ENCODE peak calls at places on chromosomes 4 and X, in six cellular contexts. I is H1, G is A549, Z is HepG2, A is K562, P is GM12878. E is an unnamed sample.

GRCh38 chr4:38943355-38943754 is 75.7 kb downstream of the FAM114A1 start:
- DNase-seq in Z (no peak), I (no peak), G (no peak), P (no peak), A (no peak), E (peak; percentile 73)

GRCh38 chr4:15238720-15239119 is 189.1 kb upstream of the C1QTNF7 start:
- DNase-seq in Z (peak; percentile 5), G (peak; percentile 25), P (no peak), I (peak; percentile 65), A (peak; percentile 19), E (peak; percentile 65)

GRCh38 chr4:3519468-3520264 is 12.6 kb downstream of the LRPAP1 start:
- DNase-seq in A (no peak), I (no peak), Z (no peak), P (no peak), G (no peak), E (no peak)

GRCh38 chr4:185359767-185360446 is 35.8 kb downstream of the LRP2BP start:
- DNase-seq in A (peak; percentile 21), P (no peak), I (no peak), Z (no peak), G (no peak), E (peak; percentile 42)

GRCh38 chrX:154541896-154542722 is 4.5 kb downstream of the G6PD start:
- DNase-seq in I (no peak), A (peak; percentile 83), Z (peak; percentile 94), P (no peak), G (peak; percentile 77), E (no peak)

GRCh38 chrX:39167791-39168190 is 366.5 kb downstream of the MID1IP1 start:
- DNase-seq in G (no peak), I (no peak), Z (no peak), P (no peak), A (no peak), E (peak; percentile 32)

GRCh38 chr4:101791189-101791572 is 651 bp downstream of the BANK1 start:
- DNase-seq in G (peak; percentile 15), P (no peak), I (no peak), Z (no peak), A (no peak), E (no peak)

GRCh38 chrX:46710425-46710824 is 48.5 kb downstream of the SLC9A7 start:
- DNase-seq in I (no peak), P (no peak), Z (peak; percentile 0), A (no peak), G (peak; percentile 13), E (no peak)

DNA sequence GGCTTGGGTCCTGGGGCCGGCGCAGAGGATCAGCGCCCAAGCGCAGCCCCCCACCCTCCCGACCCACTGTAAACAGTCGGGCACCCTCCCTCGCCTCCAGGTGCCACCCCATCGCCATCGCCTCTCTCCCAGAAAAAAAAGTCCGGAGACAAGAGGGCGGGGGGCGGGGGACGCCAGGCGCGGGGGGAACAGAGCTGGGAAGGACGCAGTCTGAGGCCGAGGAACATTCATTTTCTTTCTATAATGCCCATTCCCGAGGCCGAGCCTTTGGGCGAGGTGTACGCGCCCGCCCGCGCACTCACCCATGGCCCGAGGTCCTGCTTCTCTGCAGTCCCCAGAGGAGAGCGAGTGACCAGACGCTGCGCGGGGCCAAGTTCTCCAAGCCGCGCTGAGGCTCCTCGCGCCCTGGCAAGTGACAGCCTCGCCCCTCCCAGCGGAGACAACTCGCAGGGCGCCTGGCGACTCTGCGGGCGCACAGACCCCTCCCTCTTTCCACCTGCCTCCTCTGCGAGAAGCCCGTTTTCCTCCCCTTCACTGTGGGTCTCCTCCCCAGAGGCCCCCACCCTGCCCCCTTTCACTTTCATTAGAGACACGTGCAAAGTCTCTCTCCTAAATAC is 63.5 kb upstream of the WDR17 start:
- DNase-seq in G (peak; percentile 33), P (no peak), A (no peak), Z (no peak), I (peak; percentile 78), E (peak; percentile 47)
- TF ChIP-seq CHD2 in G (no peak), P (no peak), A (no peak), Z (no peak), I (no peak), E (no peak)

GRCh38 chr4:6608758-6609414 is 31.6 kb upstream of the MRFAP1 start:
- DNase-seq in G (no peak), I (peak; percentile 58), P (no peak), Z (no peak), A (no peak), E (no peak)
- TF ChIP-seq CHD2 in G (no peak), I (no peak), P (no peak), Z (no peak), A (no peak), E (no peak)

GRCh38 chrX:136163694-136164093 is 16.4 kb downstream of the FHL1 start:
- DNase-seq in Z (no peak), I (no peak), G (no peak), P (no peak), A (no peak), E (no peak)
- TF ChIP-seq CHD2 in Z (no peak), I (no peak), G (no peak), P (no peak), A (no peak), E (no peak)

GRCh38 chr4:157895205-157895604 is 277.6 kb downstream of the GASK1B start:
- DNase-seq in G (no peak), I (no peak), P (no peak), Z (no peak), A (no peak), E (no peak)

GRCh38 chr4:157896726-157897125 is 276.1 kb downstream of the GASK1B start:
- DNase-seq in P (no peak), Z (no peak), G (no peak), A (no peak), I (no peak), E (no peak)

GRCh38 chr4:157898836-157899605 is 273.8 kb downstream of the GASK1B start:
- DNase-seq in P (no peak), Z (no peak), A (no peak), I (no peak), G (no peak), E (no peak)

DNA sequence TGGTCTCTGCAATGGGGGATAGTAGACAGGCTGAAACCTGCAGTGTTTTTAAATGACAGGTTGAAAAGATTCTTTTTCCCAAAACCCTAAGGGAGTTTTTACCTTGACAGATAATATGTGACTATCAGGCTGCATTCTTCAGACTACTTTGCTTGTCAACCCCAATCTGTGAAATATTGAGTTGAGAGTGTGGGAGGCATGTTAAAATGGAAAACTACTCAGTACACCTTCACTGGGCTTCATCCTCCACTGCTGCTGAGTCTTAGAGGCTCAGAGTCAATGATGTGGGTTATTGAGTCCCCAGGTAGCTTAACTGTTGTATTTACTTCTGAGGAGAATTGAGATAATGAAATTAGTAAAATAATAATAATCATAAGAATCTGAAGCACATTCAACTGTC is 274.9 kb downstream of the GASK1B start:
- DNase-seq in Z (no peak), A (no peak), I (no peak), P (no peak), G (no peak), E (no peak)
- TF ChIP-seq CHD2 in Z (no peak), A (no peak), I (no peak), P (no peak), G (no peak), E (no peak)

DNA sequence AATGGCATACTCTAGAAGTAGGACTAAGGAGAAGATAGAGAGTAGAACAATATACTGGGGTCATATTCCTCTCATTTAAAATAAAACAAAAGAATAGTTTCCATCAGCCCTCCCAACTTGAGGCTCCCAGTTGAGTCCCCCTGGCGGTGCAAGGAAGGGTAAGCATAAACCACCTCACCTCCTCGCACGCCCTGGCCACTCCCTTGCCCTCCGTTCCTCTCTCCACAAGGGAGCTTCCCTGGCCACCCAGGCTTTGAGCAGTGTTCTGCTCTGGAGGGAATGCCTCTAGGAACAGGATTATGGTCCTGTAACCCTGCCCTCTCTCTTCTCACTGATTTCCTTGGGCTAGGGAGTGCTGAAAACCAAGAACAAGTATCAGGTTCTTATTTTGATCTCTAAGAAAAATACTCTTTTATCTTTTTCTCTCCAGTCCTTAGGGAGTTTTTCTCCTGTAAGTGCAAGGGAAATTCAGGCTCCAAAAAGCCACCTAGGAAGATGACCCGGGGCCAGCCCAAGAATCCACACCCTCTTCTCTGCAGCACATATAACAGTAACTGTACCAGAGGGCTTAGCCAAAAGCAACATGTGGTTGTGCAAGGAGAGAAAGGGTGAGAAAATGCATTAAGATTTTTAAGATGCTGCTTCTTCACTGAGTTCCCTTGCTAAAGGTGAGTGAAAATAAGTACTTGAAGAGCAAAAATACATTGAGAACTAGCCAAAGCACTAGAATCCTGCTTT is 69.9 kb downstream of the USP38 start:
- DNase-seq in P (no peak), G (no peak), I (peak; percentile 57), A (peak; percentile 19), Z (no peak), E (no peak)
- TF ChIP-seq CHD2 in P (no peak), G (no peak), I (no peak), A (no peak), Z (no peak), E (no peak)

DNA sequence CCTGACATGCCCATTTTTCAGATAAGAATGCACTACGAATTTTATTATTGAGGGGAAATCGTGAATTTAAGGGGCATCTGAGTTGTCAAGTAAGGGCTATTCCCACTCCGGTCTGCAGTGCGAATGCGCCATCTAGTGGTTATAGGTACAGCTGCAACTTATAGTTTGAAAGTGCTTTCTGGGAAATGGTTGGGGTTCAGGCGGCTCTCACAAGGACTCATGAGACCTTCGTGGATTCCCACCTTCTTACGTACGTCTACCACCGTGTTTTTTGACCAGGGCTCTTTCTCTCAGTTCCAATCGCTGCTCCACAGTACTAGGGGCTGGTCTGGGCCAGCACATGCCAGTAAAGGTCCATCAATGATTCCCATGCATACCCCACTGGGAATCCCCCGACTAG is 12.3 kb downstream of the MSL3 start:
- DNase-seq in A (peak; percentile 68), G (peak; percentile 49), I (no peak), Z (peak; percentile 23), P (peak; percentile 68), E (peak; percentile 74)
- TF ChIP-seq CHD2 in A (no peak), G (no peak), I (no peak), Z (no peak), P (no peak), E (no peak)

GRCh38 chr4:116016201-116016600 is 902.8 kb upstream of the NDST4 start:
- DNase-seq in G (no peak), Z (no peak), A (no peak), I (no peak), P (no peak), E (no peak)
- TF ChIP-seq CHD2 in G (no peak), Z (no peak), A (no peak), I (no peak), P (no peak), E (no peak)

GRCh38 chrX:6813836-6814370 is 279.0 kb upstream of the VCX3A start:
- DNase-seq in G (no peak), P (no peak), Z (no peak), A (no peak), I (peak; percentile 48), E (no peak)
- TF ChIP-seq CHD2 in G (no peak), P (no peak), Z (no peak), A (no peak), I (no peak), E (no peak)

DNA sequence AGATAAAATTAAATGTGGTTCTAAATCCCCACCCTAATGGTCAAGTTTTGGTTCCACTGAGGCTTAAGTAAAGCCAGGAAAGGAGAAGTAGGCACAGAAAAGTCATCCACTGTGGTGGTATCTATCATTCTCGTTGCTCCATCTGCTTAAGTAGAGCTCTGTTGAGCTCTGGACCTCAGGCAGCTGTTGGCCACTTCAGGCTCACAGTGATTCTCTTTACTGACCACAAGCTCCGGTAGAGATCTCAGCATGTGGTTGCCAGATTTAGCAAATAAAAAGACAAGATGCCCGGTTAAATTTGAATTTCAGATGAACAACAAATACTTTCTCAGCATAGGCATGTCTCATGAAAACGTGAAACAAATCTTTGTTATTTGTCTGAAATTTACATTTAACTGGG is 132.3 kb upstream of the PTCHD1 start:
- DNase-seq in P (no peak), G (no peak), I (no peak), A (no peak), Z (no peak), E (no peak)
- TF ChIP-seq CHD2 in P (no peak), G (no peak), I (no peak), A (no peak), Z (no peak), E (no peak)